ENCODE peak calls at places on chromosomes 4 and X, in eight cellular contexts. One of them, this sample, is unnamed.

GRCh38 chr4:105472871-105473339 is 957 bp downstream of the PPA2 start:
- DNase-seq in GM23248: peak; percentile 62
- DNase-seq in hepatocyte: no peak
- DNase-seq in tibial nerve: no peak
- DNase-seq in OCI-LY7: no peak
- DNase-seq in IMR-90: no peak
- DNase-seq in GM12865: no peak
- DNase-seq in cardiac muscle cell: no peak
- DNase-seq in this sample: no peak

GRCh38 chr4:51853027-51853682 is 10.2 kb downstream of the DCUN1D4 start:
- DNase-seq in GM23248: peak; percentile 38
- DNase-seq in IMR-90: peak; percentile 17
- DNase-seq in tibial nerve: no peak
- DNase-seq in GM12865: no peak
- DNase-seq in cardiac muscle cell: peak; percentile 13
- DNase-seq in hepatocyte: peak; percentile 67
- DNase-seq in OCI-LY7: no peak
- DNase-seq in this sample: no peak

GRCh38 chrX:10031743-10032142 is 64.6 kb downstream of the CLDN34 start:
- DNase-seq in hepatocyte: no peak
- DNase-seq in tibial nerve: no peak
- DNase-seq in cardiac muscle cell: no peak
- DNase-seq in GM12865: no peak
- DNase-seq in IMR-90: no peak
- DNase-seq in GM23248: no peak
- DNase-seq in OCI-LY7: peak; percentile 51
- DNase-seq in this sample: no peak

GRCh38 chr4:82515705-82516104 is 46.1 kb downstream of the TMEM150C start:
- DNase-seq in OCI-LY7: no peak
- DNase-seq in hepatocyte: no peak
- DNase-seq in GM23248: peak; percentile 78
- DNase-seq in tibial nerve: peak; percentile 25
- DNase-seq in GM12865: no peak
- DNase-seq in cardiac muscle cell: peak; percentile 29
- DNase-seq in IMR-90: peak; percentile 63
- DNase-seq in this sample: peak; percentile 83

GRCh38 chr4:77021614-77022089 is 54.1 kb downstream of the CCNI start:
- DNase-seq in GM23248: peak; percentile 88
- DNase-seq in OCI-LY7: no peak
- DNase-seq in GM12865: no peak
- DNase-seq in IMR-90: peak; percentile 90
- DNase-seq in hepatocyte: no peak
- DNase-seq in tibial nerve: no peak
- DNase-seq in cardiac muscle cell: peak; percentile 28
- DNase-seq in this sample: no peak

GRCh38 chrX:51420610-51421009 is 75.8 kb downstream of the NUDT11 start:
- DNase-seq in GM12865: peak; percentile 36
- DNase-seq in hepatocyte: peak; percentile 71
- DNase-seq in cardiac muscle cell: peak; percentile 59
- DNase-seq in OCI-LY7: peak; percentile 73
- DNase-seq in tibial nerve: no peak
- DNase-seq in GM23248: peak; percentile 54
- DNase-seq in IMR-90: peak; percentile 45
- DNase-seq in this sample: peak; percentile 4

GRCh38 chrX:18674417-18674787 is 2.5 kb upstream of the RS1 start:
- DNase-seq in OCI-LY7: no peak
- DNase-seq in tibial nerve: no peak
- DNase-seq in cardiac muscle cell: no peak
- DNase-seq in IMR-90: no peak
- DNase-seq in GM23248: no peak
- DNase-seq in hepatocyte: peak; percentile 19
- DNase-seq in GM12865: no peak
- DNase-seq in this sample: no peak

GRCh38 chr4:113869743-113870375 is 108.3 kb upstream of the CAMK2D start:
- DNase-seq in GM12865: peak; percentile 74
- DNase-seq in GM23248: peak; percentile 60
- DNase-seq in tibial nerve: no peak
- DNase-seq in hepatocyte: peak; percentile 17
- DNase-seq in IMR-90: peak; percentile 74
- DNase-seq in cardiac muscle cell: no peak
- DNase-seq in OCI-LY7: peak; percentile 52
- DNase-seq in this sample: no peak

GRCh38 chr4:129410115-129410514 is 314.2 kb downstream of the C4orf33 start:
- DNase-seq in tibial nerve: no peak
- DNase-seq in OCI-LY7: no peak
- DNase-seq in GM23248: no peak
- DNase-seq in hepatocyte: no peak
- DNase-seq in cardiac muscle cell: no peak
- DNase-seq in GM12865: no peak
- DNase-seq in IMR-90: no peak
- DNase-seq in this sample: no peak

GRCh38 chrX:69077895-69078455 is 87.3 kb downstream of the PJA1 start:
- DNase-seq in GM23248: no peak
- DNase-seq in hepatocyte: no peak
- DNase-seq in IMR-90: peak; percentile 12
- DNase-seq in GM12865: no peak
- DNase-seq in cardiac muscle cell: no peak
- DNase-seq in OCI-LY7: no peak
- DNase-seq in tibial nerve: no peak
- DNase-seq in this sample: no peak

GRCh38 chrX:11864171-11864570 is 106.1 kb downstream of the MSL3 start:
- DNase-seq in GM12865: no peak
- DNase-seq in IMR-90: no peak
- DNase-seq in cardiac muscle cell: no peak
- DNase-seq in tibial nerve: no peak
- DNase-seq in hepatocyte: no peak
- DNase-seq in GM23248: no peak
- DNase-seq in OCI-LY7: no peak
- DNase-seq in this sample: no peak

GRCh38 chrX:47501226-47502071 is 18.4 kb upstream of the ZNF41 start:
- DNase-seq in OCI-LY7: peak; percentile 21
- DNase-seq in hepatocyte: no peak
- DNase-seq in IMR-90: peak; percentile 64
- DNase-seq in cardiac muscle cell: peak; percentile 18
- DNase-seq in tibial nerve: no peak
- DNase-seq in GM12865: peak; percentile 62
- DNase-seq in GM23248: peak; percentile 77
- DNase-seq in this sample: peak; percentile 83

GRCh38 chrX:135345328-135345645 is 36.0 kb downstream of the ETDC start:
- DNase-seq in GM12865: no peak
- DNase-seq in OCI-LY7: no peak
- DNase-seq in tibial nerve: peak; percentile 29
- DNase-seq in cardiac muscle cell: no peak
- DNase-seq in IMR-90: peak; percentile 49
- DNase-seq in hepatocyte: peak; percentile 26
- DNase-seq in GM23248: peak; percentile 61
- DNase-seq in this sample: peak; percentile 51

GRCh38 chr4:162209706-162210105 is 45.9 kb upstream of the FSTL5 start:
- DNase-seq in hepatocyte: no peak
- DNase-seq in cardiac muscle cell: no peak
- DNase-seq in GM23248: no peak
- DNase-seq in OCI-LY7: no peak
- DNase-seq in IMR-90: no peak
- DNase-seq in GM12865: no peak
- DNase-seq in tibial nerve: no peak
- DNase-seq in this sample: no peak

GRCh38 chr4:87339440-87339839 is 16.8 kb upstream of the HSD17B13 start:
- DNase-seq in OCI-LY7: no peak
- DNase-seq in tibial nerve: no peak
- DNase-seq in IMR-90: no peak
- DNase-seq in GM12865: no peak
- DNase-seq in hepatocyte: no peak
- DNase-seq in cardiac muscle cell: no peak
- DNase-seq in GM23248: no peak
- DNase-seq in this sample: no peak

GRCh38 chrX:40244116-40244515 is 146.4 kb upstream of the BCOR start:
- DNase-seq in GM23248: no peak
- DNase-seq in GM12865: no peak
- DNase-seq in OCI-LY7: no peak
- DNase-seq in IMR-90: no peak
- DNase-seq in tibial nerve: no peak
- DNase-seq in hepatocyte: no peak
- DNase-seq in cardiac muscle cell: no peak
- DNase-seq in this sample: no peak

GRCh38 chrX:75084757-75085156 is 71.3 kb downstream of the ABCB7 start:
- DNase-seq in hepatocyte: no peak
- DNase-seq in IMR-90: no peak
- DNase-seq in GM12865: no peak
- DNase-seq in cardiac muscle cell: no peak
- DNase-seq in GM23248: no peak
- DNase-seq in tibial nerve: no peak
- DNase-seq in OCI-LY7: no peak
- DNase-seq in this sample: no peak

GRCh38 chr4:151481813-151482212 is 72.8 kb downstream of the FHIP1A start:
- DNase-seq in IMR-90: no peak
- DNase-seq in OCI-LY7: no peak
- DNase-seq in cardiac muscle cell: no peak
- DNase-seq in tibial nerve: no peak
- DNase-seq in GM23248: no peak
- DNase-seq in hepatocyte: no peak
- DNase-seq in GM12865: no peak
- DNase-seq in this sample: no peak

DNA sequence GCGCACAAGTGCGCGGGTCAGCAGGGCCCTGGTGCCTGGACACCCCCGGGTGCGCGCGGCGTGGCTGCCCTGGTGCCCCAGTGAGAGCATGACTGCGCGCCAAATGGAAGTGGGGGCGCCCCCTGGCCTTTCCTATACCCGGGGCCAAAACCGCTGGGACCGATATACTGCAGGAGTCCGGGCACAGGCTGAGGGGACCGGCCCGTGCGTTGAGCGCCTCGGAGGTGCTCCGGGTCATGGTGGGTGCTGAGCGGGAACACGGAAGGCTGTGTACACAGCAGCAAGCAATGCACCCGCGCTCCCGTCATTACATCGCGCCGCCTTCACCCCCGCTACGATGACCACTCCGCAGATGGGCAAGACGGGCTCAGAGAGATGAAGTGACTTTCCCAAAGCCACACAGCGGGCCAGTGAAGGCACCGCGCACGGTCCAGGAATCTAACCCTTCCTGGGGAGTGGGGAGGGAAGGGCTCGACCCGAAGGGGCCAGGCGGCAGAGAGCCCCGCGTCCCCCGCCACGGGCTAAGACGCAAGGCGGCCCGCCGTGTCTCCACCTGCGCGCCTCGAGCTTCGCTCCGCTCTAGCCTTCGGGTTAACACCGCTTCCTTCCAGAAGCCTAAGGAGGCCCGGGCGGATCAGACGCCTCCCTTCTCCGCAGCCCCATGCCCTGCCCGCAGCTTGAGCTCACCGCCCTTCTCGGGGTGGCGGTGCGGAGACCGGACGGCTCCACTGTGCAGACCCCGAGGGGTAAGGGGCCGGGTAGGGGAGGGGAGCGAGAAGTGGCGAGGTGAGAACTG is 11.3 kb downstream of the HMX1 start:
- DNase-seq in OCI-LY7: no peak
- DNase-seq in IMR-90: no peak
- DNase-seq in hepatocyte: no peak
- DNase-seq in tibial nerve: no peak
- DNase-seq in GM12865: no peak
- DNase-seq in cardiac muscle cell: no peak
- DNase-seq in GM23248: no peak
- DNase-seq in this sample: no peak
- H3K4me3 ChIP-seq in OCI-LY7: no peak overlapping the region
- H3K4me3 ChIP-seq in IMR-90: no peak overlapping the region
- H3K4me3 ChIP-seq in hepatocyte: no peak overlapping the region
- H3K4me3 ChIP-seq in tibial nerve: no peak overlapping the region
- H3K4me3 ChIP-seq in GM12865: no peak overlapping the region
- H3K4me3 ChIP-seq in cardiac muscle cell: no peak overlapping the region
- H3K4me3 ChIP-seq in GM23248: no peak overlapping the region
- H3K4me3 ChIP-seq in this sample: no peak overlapping the region

DNA sequence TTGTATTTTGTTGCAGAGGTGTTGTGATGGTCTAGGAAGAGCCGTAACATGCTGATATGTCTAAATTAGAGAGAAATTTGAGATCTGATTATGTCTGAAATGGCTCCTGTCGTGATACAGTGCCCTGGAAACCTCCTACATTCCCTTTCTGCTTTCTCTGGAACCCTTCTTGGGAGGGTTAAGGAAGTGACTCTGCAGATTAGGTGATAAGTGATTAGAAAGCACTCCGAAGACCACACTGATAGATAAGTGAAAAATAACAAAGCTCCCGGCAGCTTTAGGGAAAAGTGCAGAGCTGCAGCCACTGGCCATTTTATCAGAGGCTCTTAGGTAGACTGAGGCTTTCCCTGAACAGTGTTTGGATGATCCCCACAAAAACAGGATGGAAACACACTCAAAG is 110.6 kb downstream of the MGST2 start:
- DNase-seq in OCI-LY7: no peak
- DNase-seq in cardiac muscle cell: no peak
- DNase-seq in tibial nerve: no peak
- DNase-seq in IMR-90: no peak
- DNase-seq in hepatocyte: no peak
- DNase-seq in GM23248: no peak
- DNase-seq in GM12865: no peak
- DNase-seq in this sample: no peak
- H3K4me3 ChIP-seq in OCI-LY7: no peak overlapping the region
- H3K4me3 ChIP-seq in cardiac muscle cell: no peak overlapping the region
- H3K4me3 ChIP-seq in tibial nerve: no peak overlapping the region
- H3K4me3 ChIP-seq in IMR-90: no peak overlapping the region
- H3K4me3 ChIP-seq in hepatocyte: no peak overlapping the region
- H3K4me3 ChIP-seq in GM23248: no peak overlapping the region
- H3K4me3 ChIP-seq in GM12865: no peak overlapping the region
- H3K4me3 ChIP-seq in this sample: no peak overlapping the region

GRCh38 chrX:115679460-115679859 is 118.5 kb downstream of the PLS3 start:
- DNase-seq in GM12865: peak; percentile 24
- DNase-seq in IMR-90: peak; percentile 39
- DNase-seq in OCI-LY7: no peak
- DNase-seq in GM23248: peak; percentile 44
- DNase-seq in tibial nerve: no peak
- DNase-seq in cardiac muscle cell: peak; percentile 35
- DNase-seq in hepatocyte: peak; percentile 25
- DNase-seq in this sample: peak; percentile 79
- H3K4me3 ChIP-seq in GM12865: no peak overlapping the region
- H3K4me3 ChIP-seq in IMR-90: no peak overlapping the region
- H3K4me3 ChIP-seq in OCI-LY7: no peak overlapping the region
- H3K4me3 ChIP-seq in GM23248: no peak overlapping the region
- H3K4me3 ChIP-seq in tibial nerve: no peak overlapping the region
- H3K4me3 ChIP-seq in cardiac muscle cell: no peak overlapping the region
- H3K4me3 ChIP-seq in hepatocyte: no peak overlapping the region
- H3K4me3 ChIP-seq in this sample: no peak overlapping the region

DNA sequence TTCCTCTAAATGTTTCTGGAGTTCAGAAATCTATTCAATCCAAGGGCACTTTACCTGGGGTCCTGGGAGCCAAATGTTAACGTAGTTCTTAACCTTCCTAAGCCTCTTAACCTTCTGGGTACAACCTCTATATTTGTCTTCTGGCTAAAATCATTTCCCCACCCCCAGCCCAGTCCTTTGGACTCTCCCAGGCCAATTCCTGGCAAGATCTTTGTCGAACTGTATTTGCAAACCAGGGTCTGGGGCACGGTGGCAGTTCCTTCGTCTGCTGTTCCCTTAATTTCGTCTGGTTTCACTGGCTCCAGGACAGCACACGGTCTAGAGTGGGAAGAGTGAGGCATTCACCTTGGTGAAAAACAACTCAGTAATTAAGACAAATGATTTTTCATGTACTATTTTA is 811 bp upstream of the SLC25A5 start:
- DNase-seq in OCI-LY7: no peak
- DNase-seq in tibial nerve: no peak
- DNase-seq in hepatocyte: no peak
- DNase-seq in GM23248: no peak
- DNase-seq in GM12865: no peak
- DNase-seq in IMR-90: no peak
- DNase-seq in cardiac muscle cell: no peak
- DNase-seq in this sample: no peak
- H3K4me3 ChIP-seq in OCI-LY7: peak overlapping the region; percentile 99
- H3K4me3 ChIP-seq in tibial nerve: no peak overlapping the region
- H3K4me3 ChIP-seq in hepatocyte: no peak overlapping the region
- H3K4me3 ChIP-seq in GM23248: no peak overlapping the region
- H3K4me3 ChIP-seq in GM12865: peak overlapping the region; percentile 63
- H3K4me3 ChIP-seq in IMR-90: no peak overlapping the region
- H3K4me3 ChIP-seq in cardiac muscle cell: no peak overlapping the region
- H3K4me3 ChIP-seq in this sample: no peak overlapping the region